ENCODE peak calls at places on chromosomes 5 and 9, in five cellular contexts. One of them, this sample, is unnamed.

GRCh38 chr9:76458903-76459690 is at the start of gene GCNT1:
- DNase-seq in activated T-cell treated with anti-CD3 and anti-CD28 coated beads, Interleukin-2, amount 50 U/mL, for 72 hours: peak
- DNase-seq in Karpas-422: peak
- DNase-seq in HEK293T: peak
- DNase-seq in LoVo: peak
- DNase-seq in this sample: peak

GRCh38 chr9:70049236-70049635 is 5.6 kb downstream of the MAMDC2 start:
- DNase-seq in Karpas-422: no peak
- DNase-seq in activated T-cell treated with anti-CD3 and anti-CD28 coated beads, Interleukin-2, amount 50 U/mL, for 72 hours: no peak
- DNase-seq in HEK293T: no peak
- DNase-seq in LoVo: peak
- DNase-seq in this sample: no peak

GRCh38 chr9:98520221-98520920 is 188.4 kb downstream of the GABBR2 start:
- DNase-seq in LoVo: no peak
- DNase-seq in HEK293T: no peak
- DNase-seq in Karpas-422: no peak
- DNase-seq in activated T-cell treated with anti-CD3 and anti-CD28 coated beads, Interleukin-2, amount 50 U/mL, for 72 hours: no peak
- DNase-seq in this sample: no peak

GRCh38 chr9:78778843-78779486 is 482.0 kb downstream of the PSAT1 start:
- DNase-seq in activated T-cell treated with anti-CD3 and anti-CD28 coated beads, Interleukin-2, amount 50 U/mL, for 72 hours: no peak
- DNase-seq in HEK293T: no peak
- DNase-seq in Karpas-422: no peak
- DNase-seq in LoVo: no peak
- DNase-seq in this sample: no peak

GRCh38 chr9:129404621-129405020 is 216.3 kb downstream of the C9orf50 start:
- DNase-seq in activated T-cell treated with anti-CD3 and anti-CD28 coated beads, Interleukin-2, amount 50 U/mL, for 72 hours: no peak
- DNase-seq in Karpas-422: no peak
- DNase-seq in LoVo: no peak
- DNase-seq in HEK293T: no peak
- DNase-seq in this sample: no peak

GRCh38 chr9:12629091-12629490 is 64.1 kb upstream of the TYRP1 start:
- DNase-seq in LoVo: no peak
- DNase-seq in Karpas-422: no peak
- DNase-seq in activated T-cell treated with anti-CD3 and anti-CD28 coated beads, Interleukin-2, amount 50 U/mL, for 72 hours: no peak
- DNase-seq in HEK293T: no peak
- DNase-seq in this sample: no peak

GRCh38 chr5:23268136-23268535 is 239.3 kb upstream of the PRDM9 start:
- DNase-seq in HEK293T: no peak
- DNase-seq in activated T-cell treated with anti-CD3 and anti-CD28 coated beads, Interleukin-2, amount 50 U/mL, for 72 hours: no peak
- DNase-seq in Karpas-422: no peak
- DNase-seq in LoVo: no peak
- DNase-seq in this sample: no peak

GRCh38 chr9:106830527-106831140 is 32.3 kb upstream of the ZNF462 start:
- DNase-seq in Karpas-422: no peak
- DNase-seq in HEK293T: no peak
- DNase-seq in LoVo: no peak
- DNase-seq in activated T-cell treated with anti-CD3 and anti-CD28 coated beads, Interleukin-2, amount 50 U/mL, for 72 hours: no peak
- DNase-seq in this sample: peak

GRCh38 chr5:94562327-94562971 is 56.0 kb downstream of the KIAA0825 start:
- DNase-seq in Karpas-422: no peak
- DNase-seq in activated T-cell treated with anti-CD3 and anti-CD28 coated beads, Interleukin-2, amount 50 U/mL, for 72 hours: no peak
- DNase-seq in HEK293T: no peak
- DNase-seq in LoVo: no peak
- DNase-seq in this sample: no peak

GRCh38 chr9:133163559-133164208 is at the start of gene GBGT1:
- DNase-seq in HEK293T: no peak
- DNase-seq in LoVo: no peak
- DNase-seq in activated T-cell treated with anti-CD3 and anti-CD28 coated beads, Interleukin-2, amount 50 U/mL, for 72 hours: peak
- DNase-seq in Karpas-422: peak
- DNase-seq in this sample: peak

GRCh38 chr9:129446828-129447550 is 173.9 kb downstream of the C9orf50 start:
- DNase-seq in LoVo: no peak
- DNase-seq in HEK293T: no peak
- DNase-seq in activated T-cell treated with anti-CD3 and anti-CD28 coated beads, Interleukin-2, amount 50 U/mL, for 72 hours: no peak
- DNase-seq in Karpas-422: no peak
- DNase-seq in this sample: no peak

GRCh38 chr5:33649801-33650482 is 209.2 kb downstream of the TARS1 start:
- DNase-seq in HEK293T: no peak
- DNase-seq in activated T-cell treated with anti-CD3 and anti-CD28 coated beads, Interleukin-2, amount 50 U/mL, for 72 hours: no peak
- DNase-seq in Karpas-422: no peak
- DNase-seq in LoVo: no peak
- DNase-seq in this sample: no peak

GRCh38 chr5:80216753-80217596 is 38.9 kb downstream of the SERINC5 start:
- DNase-seq in HEK293T: no peak
- DNase-seq in activated T-cell treated with anti-CD3 and anti-CD28 coated beads, Interleukin-2, amount 50 U/mL, for 72 hours: peak
- DNase-seq in Karpas-422: no peak
- DNase-seq in LoVo: no peak
- DNase-seq in this sample: no peak

This sample was measured in Kasumi-1.